ENCODE peak calls at places on chromosomes 7 and 10, in nine cellular contexts. R is heart left ventricle, L is spleen, E is A549, P is sigmoid colon, Q is ovary, H is heart right ventricle, Z is mucosa of descending colon, V is dorsolateral prefrontal cortex. C is an unnamed sample.

GRCh38 chr10:34522542-34522941 is 292.6 kb downstream of the PARD3 start:
- DNase-seq in R (no peak), L (no peak), E (peak; percentile 78), P (no peak), Q (no peak), H (no peak), Z (peak; percentile 29), V (no peak), C (no peak)

GRCh38 chr10:88113232-88113631 is 249.8 kb downstream of the PTEN start:
- DNase-seq in R (peak; percentile 63), L (peak; percentile 86), E (no peak), P (no peak), Q (no peak), H (peak; percentile 33), Z (no peak), V (no peak), C (peak; percentile 28)

GRCh38 chr10:88101666-88102065 is 238.2 kb downstream of the PTEN start:
- DNase-seq in R (no peak), L (no peak), E (no peak), P (no peak), Q (no peak), H (no peak), Z (no peak), V (no peak), C (no peak)

GRCh38 chr7:140176271-140176701 is 497 bp downstream of the KDM7A start:
- DNase-seq in R (peak; percentile 67), L (no peak), E (no peak), P (no peak), Q (peak; percentile 21), H (no peak), Z (peak; percentile 24), V (no peak), C (no peak)

GRCh38 chr7:39688611-39689485 is 65.5 kb downstream of the RALA start:
- DNase-seq in R (no peak), L (no peak), E (peak; percentile 24), P (no peak), Q (no peak), H (no peak), Z (no peak), V (no peak), C (peak; percentile 46)

GRCh38 chr10:35359056-35359455 is 22.7 kb downstream of the CCNY start:
- DNase-seq in R (no peak), L (no peak), E (no peak), P (no peak), Q (no peak), H (no peak), Z (no peak), V (no peak), C (no peak)

GRCh38 chr7:28411876-28412662 is at the start of gene CREB5:
- DNase-seq in R (no peak), L (no peak), E (peak; percentile 45), P (no peak), Q (no peak), H (peak; percentile 29), Z (no peak), V (peak; percentile 44), C (no peak)

GRCh38 chr7:36037121-36037662 is 115.9 kb upstream of the EEPD1 start:
- DNase-seq in R (no peak), L (no peak), E (peak; percentile 92), P (no peak), Q (no peak), H (peak; percentile 82), Z (peak; percentile 37), V (no peak), C (peak; percentile 66)

GRCh38 chr7:156178214-156178613 is 366.0 kb upstream of the SHH start:
- DNase-seq in R (no peak), L (peak; percentile 56), E (no peak), P (no peak), Q (no peak), H (no peak), Z (no peak), V (no peak), C (no peak)

GRCh38 chr10:77087406-77087805 is 550.2 kb downstream of the KCNMA1 start:
- DNase-seq in R (no peak), L (no peak), E (no peak), P (no peak), Q (no peak), H (no peak), Z (no peak), V (no peak), C (peak; percentile 18)

GRCh38 chr10:100965820-100966219 is 3.5 kb upstream of the SEMA4G start:
- DNase-seq in R (no peak), L (no peak), E (no peak), P (no peak), Q (no peak), H (no peak), Z (no peak), V (no peak), C (no peak)

GRCh38 chr10:132632851-132633684 is 95.5 kb downstream of the INPP5A start:
- DNase-seq in R (peak; percentile 54), L (peak; percentile 51), E (no peak), P (peak; percentile 73), Q (no peak), H (no peak), Z (no peak), V (peak; percentile 79), C (peak; percentile 67)

GRCh38 chr10:97468162-97468561 is 22.2 kb downstream of the ZDHHC16 start:
- DNase-seq in R (no peak), L (no peak), E (no peak), P (no peak), Q (no peak), H (no peak), Z (peak; percentile 38), V (no peak), C (no peak)

GRCh38 chr7:25963733-25964132 is 188.3 kb upstream of the NFE2L3 start:
- DNase-seq in R (no peak), L (no peak), E (no peak), P (no peak), Q (no peak), H (no peak), Z (no peak), V (no peak), C (no peak)

GRCh38 chr10:116612107-116612506 is 8.6 kb upstream of the PNLIPRP2 start:
- DNase-seq in R (no peak), L (no peak), E (no peak), P (no peak), Q (no peak), H (no peak), Z (no peak), V (no peak), C (no peak)

GRCh38 chr10:6487919-6488318 is 92.2 kb downstream of the PRKCQ start:
- DNase-seq in R (no peak), L (no peak), E (no peak), P (no peak), Q (no peak), H (no peak), Z (no peak), V (no peak), C (no peak)

GRCh38 chr10:15748137-15748536 is 28.4 kb upstream of the ITGA8 start:
- DNase-seq in R (no peak), L (no peak), E (no peak), P (no peak), Q (no peak), H (no peak), Z (peak; percentile 19), V (no peak), C (peak; percentile 38)

GRCh38 chr10:30039567-30039966 is 19.8 kb downstream of the JCAD start:
- DNase-seq in R (no peak), L (no peak), E (no peak), P (no peak), Q (no peak), H (no peak), Z (no peak), V (no peak), C (no peak)

DNA sequence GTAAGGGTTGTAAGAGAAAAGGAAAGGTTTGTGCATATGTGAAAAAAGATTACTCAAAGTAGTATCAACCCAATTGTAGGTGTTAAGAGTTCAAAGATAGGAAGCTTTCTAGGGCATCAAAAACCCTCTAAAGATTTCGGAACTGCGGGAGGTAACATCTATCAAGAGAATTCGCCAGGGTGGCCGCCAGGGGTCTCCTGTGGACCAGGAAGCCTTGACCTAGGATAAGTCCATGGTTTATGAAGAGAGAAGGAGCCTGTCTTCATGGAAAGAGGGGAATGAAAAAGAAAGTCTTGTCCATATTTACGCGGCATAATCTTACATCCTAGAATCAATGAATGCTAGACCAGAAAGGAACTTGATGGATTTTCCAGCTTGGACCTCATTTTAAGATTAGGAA is 140.7 kb upstream of the CALCR start:
- DNase-seq in R (peak; percentile 65), L (peak; percentile 75), E (peak; percentile 74), P (no peak), Q (peak; percentile 36), H (peak; percentile 22), Z (peak; percentile 44), V (no peak), C (peak; percentile 54)
- TF ChIP-seq CTCF in R (no peak), L (peak; percentile 47), E (peak; percentile 87), P (no peak), Q (no peak), H (peak; percentile 64), Z (no peak), V (no peak), C (peak; percentile 77)

GRCh38 chr10:73944356-73945100 is 33.6 kb downstream of the PLAU start:
- DNase-seq in R (peak; percentile 51), L (no peak), E (no peak), P (no peak), Q (no peak), H (no peak), Z (no peak), V (no peak), C (no peak)
- TF ChIP-seq CTCF in R (no peak), L (no peak), E (no peak), P (no peak), Q (no peak), H (no peak), Z (no peak), V (no peak), C (no peak)

GRCh38 chr7:129169705-129170319 is 18.6 kb upstream of the SMO start:
- DNase-seq in R (no peak), L (peak; percentile 80), E (no peak), P (no peak), Q (no peak), H (no peak), Z (no peak), V (no peak), C (no peak)
- TF ChIP-seq CTCF in R (no peak), L (no peak), E (no peak), P (no peak), Q (no peak), H (no peak), Z (no peak), V (no peak), C (no peak)

DNA sequence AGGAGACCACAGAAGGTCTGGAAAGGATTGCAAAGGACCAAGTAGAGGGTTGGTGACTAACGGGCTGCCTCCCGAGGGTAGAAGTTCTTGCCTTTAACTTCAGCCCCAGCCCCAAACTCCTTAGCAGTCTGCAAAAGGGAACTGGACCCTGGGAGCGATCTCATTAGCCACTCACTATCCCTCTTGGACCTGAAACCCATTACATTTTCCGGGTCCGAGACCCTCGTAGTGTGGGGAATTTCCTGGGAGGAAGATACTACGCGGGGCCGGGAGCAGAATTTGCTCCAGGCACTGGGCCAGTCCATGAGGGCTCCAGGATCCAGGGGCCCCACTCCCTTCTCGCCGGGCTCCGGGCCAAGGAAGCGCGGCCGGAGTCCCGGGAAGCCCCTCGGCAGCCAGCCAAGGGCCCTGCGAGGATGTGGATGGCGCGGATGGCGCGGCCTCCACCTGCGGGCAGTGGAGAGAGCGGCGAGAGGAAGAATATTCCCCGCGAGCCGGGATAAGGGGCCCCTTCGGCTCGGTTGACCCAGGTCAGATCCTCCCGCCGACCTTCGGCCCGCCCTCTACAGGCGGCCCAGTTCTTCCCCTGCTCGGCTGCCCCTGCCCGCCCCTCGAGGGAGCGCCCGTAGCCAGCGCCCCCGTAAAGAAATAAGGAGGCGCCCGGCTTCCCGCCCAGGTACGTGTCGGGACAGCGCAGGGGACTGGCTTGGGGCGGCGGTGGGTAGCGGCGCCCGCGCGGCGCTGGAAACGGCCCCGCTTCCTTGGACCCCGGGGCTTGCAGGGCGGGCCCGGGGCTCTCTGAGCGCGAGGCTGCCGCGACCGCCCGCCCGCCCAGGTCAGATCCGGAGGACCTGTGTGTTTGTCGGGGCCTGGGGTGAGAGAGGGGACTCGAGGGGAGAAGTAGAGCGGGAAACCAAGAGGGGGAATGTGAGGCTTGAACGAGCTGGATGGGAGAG is at the start of gene MYO3A:
- DNase-seq in R (no peak), L (peak; percentile 71), E (no peak), P (no peak), Q (no peak), H (no peak), Z (no peak), V (no peak), C (no peak)
- TF ChIP-seq CTCF in R (no peak), L (no peak), E (no peak), P (no peak), Q (no peak), H (no peak), Z (no peak), V (no peak), C (no peak)